ENCODE peak calls at places on chromosomes 5 and 9, in seven cellular contexts. One of them, this sample, is unnamed. For H3K36me3, the result is how much of the 10 kb centered on the place peaks cover.

GRCh38 chr9:35110327-35110758 is 5.3 kb downstream of the ATOSB start:
- DNase-seq in CD4-positive, CD25-positive, alpha-beta regulatory T cell: no peak
- DNase-seq in mesendoderm: no peak
- DNase-seq in hepatocyte: no peak
- DNase-seq in aorta: peak
- DNase-seq in GM23338: no peak
- DNase-seq in heart right ventricle: no peak
- DNase-seq in this sample: no peak

GRCh38 chr5:27437594-27438200 is 399.3 kb upstream of the CDH9 start:
- DNase-seq in heart right ventricle: no peak
- DNase-seq in aorta: no peak
- DNase-seq in mesendoderm: no peak
- DNase-seq in GM23338: no peak
- DNase-seq in CD4-positive, CD25-positive, alpha-beta regulatory T cell: no peak
- DNase-seq in hepatocyte: no peak
- DNase-seq in this sample: no peak

GRCh38 chr5:34914671-34915138 is 599 bp downstream of the RAD1 start:
- DNase-seq in heart right ventricle: peak
- DNase-seq in GM23338: peak
- DNase-seq in aorta: peak
- DNase-seq in mesendoderm: no peak
- DNase-seq in CD4-positive, CD25-positive, alpha-beta regulatory T cell: peak
- DNase-seq in hepatocyte: peak
- DNase-seq in this sample: no peak

GRCh38 chr5:112004867-112005532 is 248.0 kb upstream of the NREP start:
- DNase-seq in CD4-positive, CD25-positive, alpha-beta regulatory T cell: no peak
- DNase-seq in aorta: no peak
- DNase-seq in mesendoderm: no peak
- DNase-seq in hepatocyte: no peak
- DNase-seq in heart right ventricle: no peak
- DNase-seq in GM23338: no peak
- DNase-seq in this sample: no peak

GRCh38 chr5:78655731-78656130 is 7.2 kb upstream of the LHFPL2 start:
- DNase-seq in heart right ventricle: no peak
- DNase-seq in aorta: no peak
- DNase-seq in GM23338: no peak
- DNase-seq in hepatocyte: no peak
- DNase-seq in mesendoderm: no peak
- DNase-seq in CD4-positive, CD25-positive, alpha-beta regulatory T cell: no peak
- DNase-seq in this sample: no peak

GRCh38 chr5:14490309-14490711 is 91.3 kb upstream of the OTULINL start:
- DNase-seq in GM23338: no peak
- DNase-seq in hepatocyte: no peak
- DNase-seq in aorta: peak
- DNase-seq in mesendoderm: no peak
- DNase-seq in CD4-positive, CD25-positive, alpha-beta regulatory T cell: no peak
- DNase-seq in heart right ventricle: peak
- DNase-seq in this sample: peak

GRCh38 chr9:112059980-112060348 is 115.1 kb downstream of the SUSD1 start:
- DNase-seq in heart right ventricle: no peak
- DNase-seq in mesendoderm: no peak
- DNase-seq in GM23338: no peak
- DNase-seq in aorta: no peak
- DNase-seq in hepatocyte: no peak
- DNase-seq in CD4-positive, CD25-positive, alpha-beta regulatory T cell: no peak
- DNase-seq in this sample: no peak

GRCh38 chr5:95973793-95974325 is 12.2 kb upstream of the ELL2 start:
- DNase-seq in heart right ventricle: no peak
- DNase-seq in hepatocyte: no peak
- DNase-seq in mesendoderm: peak
- DNase-seq in GM23338: no peak
- DNase-seq in aorta: no peak
- DNase-seq in CD4-positive, CD25-positive, alpha-beta regulatory T cell: no peak
- DNase-seq in this sample: no peak

GRCh38 chr9:32551491-32552049 is 557 bp upstream of the SMIM27 start:
- DNase-seq in mesendoderm: no peak
- DNase-seq in CD4-positive, CD25-positive, alpha-beta regulatory T cell: peak
- DNase-seq in hepatocyte: peak
- DNase-seq in heart right ventricle: no peak
- DNase-seq in aorta: peak
- DNase-seq in GM23338: peak
- DNase-seq in this sample: peak

GRCh38 chr5:89613222-89613956 is 730.4 kb upstream of the MEF2C start:
- DNase-seq in hepatocyte: no peak
- DNase-seq in heart right ventricle: no peak
- DNase-seq in aorta: no peak
- DNase-seq in GM23338: no peak
- DNase-seq in CD4-positive, CD25-positive, alpha-beta regulatory T cell: no peak
- DNase-seq in mesendoderm: no peak
- DNase-seq in this sample: no peak

GRCh38 chr9:16046713-16047112 is 493.9 kb downstream of the CCDC171 start:
- DNase-seq in heart right ventricle: no peak
- DNase-seq in GM23338: no peak
- DNase-seq in mesendoderm: no peak
- DNase-seq in CD4-positive, CD25-positive, alpha-beta regulatory T cell: no peak
- DNase-seq in hepatocyte: no peak
- DNase-seq in aorta: no peak
- DNase-seq in this sample: no peak

GRCh38 chr9:88579363-88579715 is 44.4 kb downstream of the NXNL2 start:
- DNase-seq in mesendoderm: no peak
- DNase-seq in GM23338: no peak
- DNase-seq in hepatocyte: no peak
- DNase-seq in heart right ventricle: no peak
- DNase-seq in CD4-positive, CD25-positive, alpha-beta regulatory T cell: no peak
- DNase-seq in aorta: no peak
- DNase-seq in this sample: no peak

GRCh38 chr9:88722753-88723152 is 187.8 kb downstream of the NXNL2 start:
- DNase-seq in aorta: no peak
- DNase-seq in CD4-positive, CD25-positive, alpha-beta regulatory T cell: peak
- DNase-seq in mesendoderm: peak
- DNase-seq in hepatocyte: no peak
- DNase-seq in GM23338: peak
- DNase-seq in heart right ventricle: no peak
- DNase-seq in this sample: no peak

GRCh38 chr5:175701797-175702196 is 43.9 kb downstream of the HRH2 start:
- DNase-seq in CD4-positive, CD25-positive, alpha-beta regulatory T cell: no peak
- DNase-seq in mesendoderm: no peak
- DNase-seq in GM23338: no peak
- DNase-seq in heart right ventricle: no peak
- DNase-seq in hepatocyte: no peak
- DNase-seq in aorta: no peak
- DNase-seq in this sample: no peak

GRCh38 chr5:128237000-128237399 is 153.4 kb downstream of the SLC12A2 start:
- DNase-seq in aorta: no peak
- DNase-seq in heart right ventricle: no peak
- DNase-seq in CD4-positive, CD25-positive, alpha-beta regulatory T cell: no peak
- DNase-seq in mesendoderm: no peak
- DNase-seq in GM23338: no peak
- DNase-seq in hepatocyte: no peak
- DNase-seq in this sample: no peak

GRCh38 chr5:76403713-76403962 is 553 bp downstream of the IQGAP2 start:
- DNase-seq in CD4-positive, CD25-positive, alpha-beta regulatory T cell: no peak
- DNase-seq in aorta: no peak
- DNase-seq in hepatocyte: no peak
- DNase-seq in heart right ventricle: peak
- DNase-seq in GM23338: no peak
- DNase-seq in mesendoderm: no peak
- DNase-seq in this sample: peak

GRCh38 chr9:13993482-13994267 is 320.3 kb downstream of the NFIB start:
- DNase-seq in CD4-positive, CD25-positive, alpha-beta regulatory T cell: no peak
- DNase-seq in mesendoderm: no peak
- DNase-seq in hepatocyte: no peak
- DNase-seq in heart right ventricle: no peak
- DNase-seq in GM23338: no peak
- DNase-seq in aorta: no peak
- DNase-seq in this sample: no peak

GRCh38 chr5:150503977-150504620 is 3.8 kb upstream of the NDST1 start:
- DNase-seq in heart right ventricle: peak
- DNase-seq in mesendoderm: no peak
- DNase-seq in GM23338: no peak
- DNase-seq in aorta: peak
- DNase-seq in hepatocyte: no peak
- DNase-seq in CD4-positive, CD25-positive, alpha-beta regulatory T cell: no peak
- DNase-seq in this sample: peak

GRCh38 chr5:17723876-17724275 is 89.6 kb downstream of the TAF11L14 start:
- DNase-seq in aorta: no peak
- DNase-seq in CD4-positive, CD25-positive, alpha-beta regulatory T cell: no peak
- DNase-seq in mesendoderm: no peak
- DNase-seq in GM23338: no peak
- DNase-seq in hepatocyte: no peak
- DNase-seq in heart right ventricle: no peak
- DNase-seq in this sample: no peak

GRCh38 chr5:115295775-115296129 is 702 bp downstream of the CCDC112 start:
- DNase-seq in hepatocyte: no peak
- DNase-seq in heart right ventricle: no peak
- DNase-seq in aorta: no peak
- DNase-seq in CD4-positive, CD25-positive, alpha-beta regulatory T cell: peak
- DNase-seq in mesendoderm: no peak
- DNase-seq in GM23338: no peak
- DNase-seq in this sample: no peak

GRCh38 chr9:108637340-108637739 is 218.4 kb downstream of the ACTL7B start:
- DNase-seq in hepatocyte: no peak
- DNase-seq in GM23338: peak
- DNase-seq in mesendoderm: peak
- DNase-seq in CD4-positive, CD25-positive, alpha-beta regulatory T cell: no peak
- DNase-seq in aorta: no peak
- DNase-seq in heart right ventricle: no peak
- DNase-seq in this sample: no peak

GRCh38 chr9:26682041-26682440 is 210.6 kb downstream of the CAAP1 start:
- DNase-seq in hepatocyte: no peak
- DNase-seq in heart right ventricle: no peak
- DNase-seq in CD4-positive, CD25-positive, alpha-beta regulatory T cell: no peak
- DNase-seq in aorta: no peak
- DNase-seq in GM23338: no peak
- DNase-seq in mesendoderm: no peak
- DNase-seq in this sample: no peak

GRCh38 chr5:146307796-146308195 is 30.8 kb upstream of the POU4F3 start:
- DNase-seq in heart right ventricle: no peak
- DNase-seq in GM23338: no peak
- DNase-seq in CD4-positive, CD25-positive, alpha-beta regulatory T cell: no peak
- DNase-seq in aorta: no peak
- DNase-seq in mesendoderm: no peak
- DNase-seq in hepatocyte: no peak
- DNase-seq in this sample: no peak

GRCh38 chr5:67537439-67538342 is 341.1 kb upstream of the CD180 start:
- DNase-seq in aorta: no peak
- DNase-seq in hepatocyte: no peak
- DNase-seq in heart right ventricle: no peak
- DNase-seq in mesendoderm: no peak
- DNase-seq in CD4-positive, CD25-positive, alpha-beta regulatory T cell: no peak
- DNase-seq in GM23338: no peak
- DNase-seq in this sample: no peak
- H3K27ac ChIP-seq in aorta: no peak
- H3K27ac ChIP-seq in hepatocyte: no peak
- H3K27ac ChIP-seq in heart right ventricle: no peak
- H3K27ac ChIP-seq in mesendoderm: no peak
- H3K27ac ChIP-seq in CD4-positive, CD25-positive, alpha-beta regulatory T cell: no peak
- H3K27ac ChIP-seq in GM23338: no peak
- H3K27ac ChIP-seq in this sample: no peak

GRCh38 chr5:169160405-169160901 is 140.5 kb downstream of the SLIT3 start:
- DNase-seq in mesendoderm: no peak
- DNase-seq in CD4-positive, CD25-positive, alpha-beta regulatory T cell: no peak
- DNase-seq in heart right ventricle: no peak
- DNase-seq in GM23338: peak
- DNase-seq in hepatocyte: no peak
- DNase-seq in aorta: peak
- DNase-seq in this sample: no peak
- H3K36me3 ChIP-seq in mesendoderm: under half
- H3K36me3 ChIP-seq in CD4-positive, CD25-positive, alpha-beta regulatory T cell: under half
- H3K36me3 ChIP-seq in heart right ventricle: under half
- H3K36me3 ChIP-seq in GM23338: under half
- H3K36me3 ChIP-seq in hepatocyte: under half
- H3K36me3 ChIP-seq in aorta: under half
- H3K36me3 ChIP-seq in this sample: under half

DNA sequence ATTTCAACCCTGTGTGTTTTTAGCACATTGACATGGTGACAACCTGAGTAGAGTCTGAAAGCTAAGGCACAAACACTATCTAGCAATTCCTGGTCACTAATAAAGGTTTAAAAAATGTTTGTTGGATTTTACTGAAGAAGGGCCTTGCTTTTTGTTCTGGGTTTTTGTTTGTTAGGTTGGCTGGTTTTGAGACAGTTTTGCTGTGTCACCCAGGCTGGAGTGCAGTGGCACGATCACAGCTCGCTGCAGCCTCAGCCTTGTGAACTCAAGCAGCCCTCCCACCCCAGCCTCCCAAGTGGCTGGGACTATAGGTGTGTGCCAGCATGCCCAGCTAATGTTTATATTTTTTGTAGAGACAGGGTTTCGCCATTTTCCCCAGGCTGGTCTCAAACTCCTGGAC is 39.0 kb downstream of the PRKACG start:
- DNase-seq in mesendoderm: no peak
- DNase-seq in CD4-positive, CD25-positive, alpha-beta regulatory T cell: peak
- DNase-seq in aorta: no peak
- DNase-seq in GM23338: no peak
- DNase-seq in hepatocyte: no peak
- DNase-seq in heart right ventricle: no peak
- DNase-seq in this sample: no peak
- H3K27ac ChIP-seq in mesendoderm: no peak
- H3K27ac ChIP-seq in CD4-positive, CD25-positive, alpha-beta regulatory T cell: peak
- H3K27ac ChIP-seq in aorta: no peak
- H3K27ac ChIP-seq in GM23338: no peak
- H3K27ac ChIP-seq in hepatocyte: peak
- H3K27ac ChIP-seq in heart right ventricle: peak
- H3K27ac ChIP-seq in this sample: no peak

GRCh38 chr5:157308826-157309465 is 43.0 kb downstream of the CYFIP2 start:
- DNase-seq in mesendoderm: no peak
- DNase-seq in CD4-positive, CD25-positive, alpha-beta regulatory T cell: peak
- DNase-seq in aorta: no peak
- DNase-seq in heart right ventricle: no peak
- DNase-seq in hepatocyte: no peak
- DNase-seq in GM23338: peak
- DNase-seq in this sample: no peak
- H3K36me3 ChIP-seq in mesendoderm: under half
- H3K36me3 ChIP-seq in CD4-positive, CD25-positive, alpha-beta regulatory T cell: half or more
- H3K36me3 ChIP-seq in aorta: under half
- H3K36me3 ChIP-seq in heart right ventricle: under half
- H3K36me3 ChIP-seq in hepatocyte: under half
- H3K36me3 ChIP-seq in GM23338: under half
- H3K36me3 ChIP-seq in this sample: under half

DNA sequence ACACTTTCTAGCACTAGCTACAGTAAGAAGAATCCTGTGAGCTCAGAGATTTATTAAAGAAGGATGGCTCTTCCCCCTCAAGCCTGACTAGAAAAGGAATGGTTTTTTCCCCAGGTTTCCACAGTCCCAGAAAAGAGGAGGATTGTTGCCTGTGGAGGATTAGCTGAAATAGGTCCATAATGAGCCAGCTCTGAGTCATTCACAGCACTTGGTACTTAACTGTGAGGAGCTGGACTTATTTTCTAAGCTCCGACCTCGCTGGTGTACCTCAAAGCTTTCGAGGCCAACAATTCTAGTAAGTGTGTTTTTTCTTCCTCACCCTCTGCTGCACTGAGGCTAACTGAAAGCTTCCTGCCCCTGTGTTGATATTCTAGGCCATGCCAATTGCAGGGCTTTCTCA is 222.5 kb upstream of the IL12B start:
- DNase-seq in mesendoderm: no peak
- DNase-seq in hepatocyte: peak
- DNase-seq in aorta: no peak
- DNase-seq in CD4-positive, CD25-positive, alpha-beta regulatory T cell: no peak
- DNase-seq in heart right ventricle: no peak
- DNase-seq in GM23338: no peak
- DNase-seq in this sample: no peak
- H3K27ac ChIP-seq in mesendoderm: no peak
- H3K27ac ChIP-seq in hepatocyte: no peak
- H3K27ac ChIP-seq in aorta: no peak
- H3K27ac ChIP-seq in CD4-positive, CD25-positive, alpha-beta regulatory T cell: no peak
- H3K27ac ChIP-seq in heart right ventricle: no peak
- H3K27ac ChIP-seq in GM23338: no peak
- H3K27ac ChIP-seq in this sample: no peak